ENCODE peak calls at places on chromosomes 7 and 10, in nine cellular contexts. N is ascending aorta, Q is heart left ventricle, C is choroid plexus epithelial cell, Z is esophagus muscularis mucosa, J is cardiac muscle cell, A is fibroblast of the aortic adventitia, E is left lung, S is HFF-Myc. X is an unnamed sample.

GRCh38 chr7:99473315-99473596 is 566 bp downstream of the ZNF789 start:
- DNase-seq in N (no peak), Q (no peak), C (peak; percentile 92), Z (no peak), J (peak; percentile 52), A (peak; percentile 71), E (no peak), S (peak; percentile 37), X (peak; percentile 80)

GRCh38 chr7:149562602-149563001 is 65.0 kb upstream of the ZNF746 start:
- DNase-seq in N (no peak), Q (no peak), C (peak; percentile 79), Z (no peak), J (no peak), A (no peak), E (no peak), S (no peak), X (peak; percentile 13)

GRCh38 chr10:80324086-80324485 is 32.5 kb downstream of the DYDC1 start:
- DNase-seq in N (no peak), Q (no peak), C (peak; percentile 42), Z (no peak), J (no peak), A (peak; percentile 5), E (no peak), S (peak; percentile 49), X (peak; percentile 31)

GRCh38 chr10:23095404-23095965 is at the start of gene MSRB2:
- DNase-seq in N (peak; percentile 60), Q (peak; percentile 95), C (peak; percentile 97), Z (peak; percentile 98), J (peak; percentile 93), A (peak; percentile 93), E (peak; percentile 96), S (peak; percentile 78), X (peak; percentile 97)

GRCh38 chr7:22860784-22861482 is 38.3 kb upstream of the TOMM7 start:
- DNase-seq in N (no peak), Q (no peak), C (no peak), Z (no peak), J (no peak), A (peak; percentile 38), E (no peak), S (no peak), X (no peak)

GRCh38 chr10:58780481-58780880 is 267.8 kb downstream of the BICC1 start:
- DNase-seq in N (no peak), Q (no peak), C (no peak), Z (no peak), J (no peak), A (peak; percentile 69), E (no peak), S (no peak), X (no peak)

GRCh38 chr7:44791278-44792219 is 4.9 kb upstream of the PPIA start:
- DNase-seq in N (no peak), Q (no peak), C (peak; percentile 80), Z (no peak), J (peak; percentile 21), A (peak; percentile 50), E (no peak), S (no peak), X (peak; percentile 59)

GRCh38 chr7:40870108-40870507 is 735.3 kb downstream of the SUGCT start:
- DNase-seq in N (no peak), Q (no peak), C (peak; percentile 61), Z (no peak), J (no peak), A (no peak), E (no peak), S (no peak), X (no peak)

GRCh38 chr10:130138479-130138866 is 2.3 kb downstream of the GLRX3 start:
- DNase-seq in N (no peak), Q (no peak), C (peak; percentile 63), Z (no peak), J (no peak), A (peak; percentile 25), E (peak; percentile 52), S (no peak), X (peak; percentile 40)

GRCh38 chr10:16612148-16612742 is 90.6 kb upstream of the C1QL3 start:
- DNase-seq in N (no peak), Q (no peak), C (peak; percentile 63), Z (no peak), J (peak; percentile 75), A (peak; percentile 53), E (no peak), S (no peak), X (peak; percentile 67)

GRCh38 chr10:90968448-90969086 is 47.7 kb upstream of the ANKRD1 start:
- DNase-seq in N (no peak), Q (no peak), C (peak; percentile 67), Z (no peak), J (no peak), A (peak; percentile 85), E (no peak), S (peak; percentile 85), X (peak; percentile 68)

GRCh38 chr7:75054744-75055527 is 18.7 kb downstream of the RCC1L start:
- DNase-seq in N (peak; percentile 41), Q (peak; percentile 79), C (peak; percentile 78), Z (no peak), J (no peak), A (peak; percentile 93), E (peak; percentile 83), S (peak; percentile 51), X (peak; percentile 88)

GRCh38 chr7:2646680-2647571 is 15.1 kb downstream of the TTYH3 start:
- DNase-seq in N (no peak), Q (peak; percentile 55), C (no peak), Z (no peak), J (no peak), A (no peak), E (no peak), S (no peak), X (no peak)

GRCh38 chr10:133196936-133197758 is 32.9 kb upstream of the UTF1 start:
- DNase-seq in N (no peak), Q (peak; percentile 39), C (no peak), Z (no peak), J (no peak), A (no peak), E (no peak), S (no peak), X (no peak)

GRCh38 chr7:80929619-80930018 is 10.8 kb upstream of the SEMA3C start:
- DNase-seq in N (no peak), Q (no peak), C (no peak), Z (no peak), J (no peak), A (no peak), E (no peak), S (no peak), X (no peak)

GRCh38 chr10:84900141-84900540 is 571.8 kb downstream of the CCSER2 start:
- DNase-seq in N (no peak), Q (no peak), C (no peak), Z (peak; percentile 50), J (no peak), A (no peak), E (no peak), S (no peak), X (no peak)

GRCh38 chr7:131076032-131076431 is 251.6 kb upstream of the MKLN1 start:
- DNase-seq in N (no peak), Q (no peak), C (peak; percentile 53), Z (no peak), J (no peak), A (peak; percentile 77), E (no peak), S (no peak), X (peak; percentile 54)

GRCh38 chr10:58087896-58088295 is 179.8 kb downstream of the IPMK start:
- DNase-seq in N (no peak), Q (no peak), C (no peak), Z (no peak), J (no peak), A (no peak), E (no peak), S (no peak), X (no peak)

GRCh38 chr7:125136755-125137547 is 207.3 kb upstream of the POT1 start:
- DNase-seq in N (no peak), Q (no peak), C (peak; percentile 91), Z (no peak), J (no peak), A (peak; percentile 80), E (no peak), S (no peak), X (peak; percentile 88)

DNA sequence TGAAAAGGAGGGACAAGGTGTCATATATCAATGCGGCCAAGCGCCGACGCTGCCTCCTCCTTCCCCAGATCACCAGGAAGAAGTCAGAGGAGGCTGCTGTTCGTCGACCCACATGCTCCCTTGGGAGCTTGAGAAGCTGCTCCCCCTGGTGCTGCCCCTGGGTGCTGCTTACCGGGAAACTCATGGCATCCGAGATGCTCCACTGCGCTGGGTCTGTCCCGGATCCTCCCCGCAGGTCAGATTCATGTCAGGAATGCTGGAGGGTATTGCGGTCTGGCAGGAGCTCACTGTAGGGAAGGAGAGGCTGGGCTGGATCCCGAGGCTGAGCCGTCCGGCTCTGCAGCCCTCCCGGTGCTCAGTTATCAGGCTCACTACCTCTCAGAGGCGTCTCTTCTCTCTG is 123.7 kb upstream of the FAM20C start:
- DNase-seq in N (peak; percentile 7), Q (peak; percentile 10), C (peak; percentile 54), Z (no peak), J (no peak), A (no peak), E (no peak), S (no peak), X (peak; percentile 61)
- TF ChIP-seq CTCF in N (no peak), Q (no peak), C (peak; percentile 55), Z (no peak), J (peak; percentile 28), A (no peak), E (no peak), S (peak; percentile 17), X (peak; percentile 35)

DNA sequence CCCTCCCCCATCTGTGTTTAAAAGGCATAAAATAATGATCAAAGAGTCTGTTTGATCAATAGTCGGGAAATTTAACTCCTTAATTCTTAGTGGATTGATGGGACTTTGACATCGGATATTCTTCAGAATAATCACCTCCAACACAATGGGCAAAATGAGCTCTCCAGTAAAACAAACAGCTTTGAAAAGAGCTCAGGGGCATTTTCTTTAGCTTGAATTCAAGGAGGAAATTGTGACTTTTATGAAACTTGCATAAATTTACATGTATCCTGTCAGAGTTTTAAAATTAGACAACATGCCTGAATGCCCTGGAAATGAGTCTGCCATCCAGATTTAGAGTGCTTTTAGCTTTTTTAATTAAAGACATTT is 118.8 kb downstream of the ARID5B start:
- DNase-seq in N (no peak), Q (no peak), C (no peak), Z (no peak), J (no peak), A (no peak), E (no peak), S (no peak), X (no peak)
- H3K4me3 ChIP-seq in N (no peak overlapping the region), Q (no peak overlapping the region), C (no peak overlapping the region), Z (no peak overlapping the region), J (no peak overlapping the region), A (no peak overlapping the region), E (no peak overlapping the region), S (no peak overlapping the region), X (no peak overlapping the region)

GRCh38 chr7:105581066-105581811 is at the start of gene EFCAB10:
- DNase-seq in N (no peak), Q (peak; percentile 82), C (peak; percentile 66), Z (no peak), J (peak; percentile 95), A (peak; percentile 30), E (peak; percentile 88), S (peak; percentile 50), X (peak; percentile 54)
- TF ChIP-seq CTCF in N (no peak), Q (no peak), C (peak; percentile 30), Z (no peak), J (peak; percentile 7), A (peak; percentile 18), E (no peak), S (peak; percentile 17), X (no peak)

DNA sequence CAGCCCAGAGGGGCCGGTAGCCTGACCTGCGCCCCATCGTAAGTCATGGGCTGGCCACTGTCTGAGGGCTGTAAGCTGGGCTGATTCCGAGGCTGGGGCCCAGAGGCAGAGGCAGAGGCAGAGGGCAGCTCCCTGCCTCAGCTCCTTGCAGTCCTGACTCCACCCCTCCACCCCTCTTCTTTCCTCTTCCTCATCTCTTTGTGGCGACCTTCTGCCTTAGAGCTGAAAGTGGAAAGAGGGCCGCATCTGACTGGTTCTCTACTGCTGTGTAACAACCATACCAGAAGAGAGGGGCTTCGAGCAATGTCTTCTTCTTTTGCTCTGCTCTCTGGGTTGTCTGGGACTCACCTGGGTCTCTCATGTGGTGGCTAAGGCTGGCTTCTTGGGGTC is 179.1 kb downstream of the RPS24 start:
- DNase-seq in N (no peak), Q (no peak), C (no peak), Z (no peak), J (no peak), A (no peak), E (no peak), S (no peak), X (no peak)
- H3K4me3 ChIP-seq in N (no peak overlapping the region), Q (no peak overlapping the region), C (no peak overlapping the region), Z (no peak overlapping the region), J (no peak overlapping the region), A (no peak overlapping the region), E (no peak overlapping the region), S (no peak overlapping the region), X (no peak overlapping the region)

X was measured in fibroblast of pulmonary artery.